ENCODE peak calls at places on chromosomes 16 and 17, in five cellular contexts. O is tibial nerve, I is activated gamma-delta T cell, Q is HCT116, R is transverse colon. P is an unnamed sample.

GRCh38 chr16:4273858-4274291 is 1.1 kb upstream of the TFAP4 start:
- DNase-seq in Q (peak), R (peak), O (no peak), I (no peak), P (no peak)

GRCh38 chr17:19706791-19707727 is 9.3 kb downstream of the SLC47A2 start:
- DNase-seq in Q (no peak), O (no peak), R (no peak), I (no peak), P (no peak)

GRCh38 chr17:77369544-77369971 is 228.8 kb downstream of the SEC14L1 start:
- DNase-seq in O (no peak), I (no peak), R (no peak), Q (no peak), P (no peak)

GRCh38 chr17:40517981-40518380 is 16.6 kb upstream of the TNS4 start:
- DNase-seq in I (no peak), Q (no peak), O (no peak), R (no peak), P (no peak)

GRCh38 chr17:48624544-48625501 is 1.3 kb downstream of the HOXB9 start:
- DNase-seq in R (peak), O (no peak), I (peak), Q (no peak), P (no peak)

GRCh38 chr17:16877102-16877501 is 94.8 kb downstream of the TNFRSF13B start:
- DNase-seq in Q (no peak), O (no peak), R (no peak), I (no peak), P (no peak)

GRCh38 chr17:9409026-9409425 is 166.6 kb downstream of the STX8 start:
- DNase-seq in Q (no peak), O (no peak), I (no peak), R (no peak), P (no peak)

GRCh38 chr16:66553223-66553622 is 847 bp downstream of the CKLF start:
- DNase-seq in Q (no peak), O (no peak), R (peak), I (no peak), P (no peak)

GRCh38 chr17:73091770-73092517 is 544 bp downstream of the SLC39A11 start:
- DNase-seq in O (no peak), Q (no peak), R (peak), I (no peak), P (no peak)

GRCh38 chr17:34299017-34299416 is 13.5 kb downstream of the CCL11 start:
- DNase-seq in Q (no peak), I (no peak), O (no peak), R (no peak), P (no peak)

GRCh38 chr17:80722656-80723055 is 178.0 kb downstream of the RPTOR start:
- DNase-seq in Q (no peak), I (no peak), R (no peak), O (no peak), P (no peak)

GRCh38 chr17:76136276-76137025 is 4.6 kb downstream of the FOXJ1 start:
- DNase-seq in O (no peak), R (no peak), Q (no peak), I (no peak), P (no peak)

GRCh38 chr16:58488531-58488930 is 11.4 kb upstream of the NDRG4 start:
- DNase-seq in I (no peak), O (no peak), R (no peak), Q (no peak), P (no peak)

P was measured in brain pericyte.